ENCODE peak calls at places on chromosome 5, in eight cellular contexts. W is DND-41, F is A549, S is HCT116, B is right lobe of liver, N is IMR-90, E is colonic mucosa, D is A673. Z is an unnamed sample. For H3K4me1, the result is how much of the 10 kb centered on the place peaks cover.

GRCh38 chr5:33299621-33300208 is 141.1 kb upstream of the TARS1 start:
- DNase-seq in S (peak), N (peak), D (peak), F (peak), B (no peak), E (no peak), W (no peak), Z (peak)

GRCh38 chr5:11372191-11372590 is 532.1 kb downstream of the CTNND2 start:
- DNase-seq in S (no peak), N (no peak), D (no peak), F (no peak), W (no peak), E (no peak), B (no peak), Z (no peak)

GRCh38 chr5:76180817-76181805 is 97.9 kb downstream of the SV2C start:
- DNase-seq in F (no peak), E (peak), D (peak), S (no peak), B (no peak), W (no peak), N (no peak), Z (no peak)

GRCh38 chr5:143037071-143037470 is 266.9 kb downstream of the ARHGAP26 start:
- DNase-seq in S (peak), F (no peak), D (no peak), N (no peak), E (no peak), B (no peak), W (no peak), Z (no peak)

GRCh38 chr5:125981016-125981415 is 442.2 kb upstream of the GRAMD2B start:
- DNase-seq in F (no peak), E (no peak), S (no peak), W (no peak), D (no peak), N (no peak), B (no peak), Z (no peak)

GRCh38 chr5:160477266-160477970 is 55.8 kb downstream of the PTTG1 start:
- DNase-seq in B (no peak), W (no peak), D (no peak), E (no peak), S (no peak), F (no peak), N (no peak), Z (no peak)

GRCh38 chr5:10351199-10351881 is 2.2 kb upstream of the MARCHF6 start:
- DNase-seq in E (no peak), B (no peak), D (peak), S (no peak), N (peak), F (no peak), W (no peak), Z (no peak)

GRCh38 chr5:14195588-14195987 is 52.4 kb downstream of the TRIO start:
- DNase-seq in S (no peak), B (no peak), D (no peak), F (no peak), E (no peak), W (no peak), N (no peak), Z (no peak)

GRCh38 chr5:1429501-1429900 is 15.7 kb downstream of the SLC6A3 start:
- DNase-seq in S (no peak), N (no peak), B (peak), F (no peak), E (no peak), W (no peak), D (no peak), Z (no peak)

GRCh38 chr5:175658299-175659145 is 651 bp downstream of the HRH2 start:
- DNase-seq in E (no peak), D (no peak), F (no peak), B (peak), N (no peak), W (peak), S (no peak), Z (no peak)

GRCh38 chr5:180170111-180170809 is 38.8 kb downstream of the RASGEF1C start:
- DNase-seq in D (no peak), F (no peak), E (no peak), S (no peak), B (no peak), W (no peak), N (no peak), Z (no peak)

GRCh38 chr5:56429110-56429561 is 196.0 kb upstream of the ANKRD55 start:
- DNase-seq in B (no peak), F (no peak), W (no peak), E (peak), N (no peak), D (no peak), S (no peak), Z (no peak)

GRCh38 chr5:89729623-89730390 is 679.7 kb downstream of the CETN3 start:
- DNase-seq in S (peak), F (no peak), N (no peak), W (no peak), D (peak), B (no peak), E (no peak), Z (peak)

GRCh38 chr5:15116996-15117395 is 245.4 kb upstream of the ANKH start:
- DNase-seq in B (no peak), E (no peak), W (no peak), D (no peak), S (no peak), F (no peak), N (no peak), Z (no peak)

GRCh38 chr5:3353561-3353960 is 242.1 kb upstream of the IRX1 start:
- DNase-seq in B (no peak), F (no peak), N (no peak), D (no peak), W (no peak), S (no peak), E (no peak), Z (no peak)

GRCh38 chr5:56175465-56175864 is 57.7 kb downstream of the ANKRD55 start:
- DNase-seq in E (no peak), W (no peak), D (peak), S (peak), B (no peak), F (no peak), N (peak), Z (no peak)

GRCh38 chr5:103927739-103928138 is 365.1 kb upstream of the NUDT12 start:
- DNase-seq in N (no peak), B (no peak), D (no peak), F (no peak), S (no peak), W (no peak), E (no peak), Z (no peak)

GRCh38 chr5:51378415-51378777 is 4.9 kb upstream of the ISL1 start:
- DNase-seq in W (no peak), N (no peak), D (no peak), E (no peak), F (no peak), B (no peak), S (no peak), Z (no peak)

GRCh38 chr5:115510145-115510640 is 34.4 kb downstream of the FEM1C start:
- DNase-seq in N (no peak), B (no peak), E (no peak), D (no peak), F (no peak), W (no peak), S (no peak), Z (no peak)

GRCh38 chr5:151359391-151359790 is 12.0 kb upstream of the SLC36A2 start:
- DNase-seq in E (no peak), S (no peak), B (no peak), F (no peak), W (no peak), N (no peak), D (no peak), Z (no peak)

GRCh38 chr5:179893958-179894895 is 13.5 kb downstream of the TBC1D9B start:
- DNase-seq in F (no peak), B (no peak), D (no peak), E (no peak), N (no peak), W (no peak), S (no peak), Z (no peak)

GRCh38 chr5:39197556-39197955 is 21.8 kb downstream of the FYB1 start:
- DNase-seq in F (peak), W (no peak), B (no peak), S (peak), N (no peak), D (no peak), E (no peak), Z (no peak)

GRCh38 chr5:31859096-31859495 is 220.2 kb downstream of the PDZD2 start:
- DNase-seq in F (no peak), B (no peak), D (no peak), N (no peak), S (no peak), E (no peak), W (no peak), Z (no peak)

GRCh38 chr5:94281402-94281801 is 337.0 kb downstream of the KIAA0825 start:
- DNase-seq in S (no peak), D (no peak), N (no peak), W (no peak), E (no peak), B (no peak), F (no peak), Z (no peak)

GRCh38 chr5:173271371-173271770 is 36.4 kb upstream of the NKX2-5 start:
- DNase-seq in S (no peak), F (no peak), D (no peak), W (no peak), N (no peak), B (no peak), E (no peak), Z (no peak)

GRCh38 chr5:13987843-13988464 is 43.5 kb upstream of the DNAH5 start:
- DNase-seq in F (peak), E (peak), S (peak), W (no peak), D (peak), B (peak), N (peak), Z (peak)

GRCh38 chr5:136802382-136802781 is 437.0 kb upstream of the TRPC7 start:
- DNase-seq in F (peak), W (no peak), D (no peak), B (no peak), E (no peak), S (no peak), N (peak), Z (peak)

GRCh38 chr5:52481216-52481615 is 306.5 kb upstream of the ITGA1 start:
- DNase-seq in D (no peak), S (no peak), E (no peak), N (no peak), F (no peak), W (no peak), B (no peak), Z (no peak)

GRCh38 chr5:180522350-180522749 is 28.2 kb downstream of the CNOT6 start:
- DNase-seq in E (no peak), D (no peak), F (no peak), N (no peak), S (no peak), W (no peak), B (no peak), Z (no peak)

GRCh38 chr5:137743031-137743640 is 7.2 kb upstream of the KLHL3 start:
- DNase-seq in D (peak), S (peak), W (peak), F (peak), E (peak), B (no peak), N (peak), Z (no peak)

GRCh38 chr5:79990205-79990597 is 861 bp downstream of the MTX3 start:
- DNase-seq in E (no peak), W (no peak), D (peak), F (no peak), N (peak), B (no peak), S (no peak), Z (no peak)

GRCh38 chr5:22631683-22632082 is 221.5 kb downstream of the CDH12 start:
- DNase-seq in F (no peak), N (no peak), W (no peak), E (no peak), D (no peak), B (no peak), S (no peak), Z (no peak)

GRCh38 chr5:128662998-128663397 is 125.0 kb upstream of the FBN2 start:
- DNase-seq in N (no peak), S (no peak), B (no peak), E (no peak), D (no peak), W (no peak), F (no peak), Z (no peak)

GRCh38 chr5:117463836-117464235 is 889.2 kb upstream of the SEMA6A start:
- DNase-seq in S (no peak), W (no peak), F (no peak), B (no peak), D (no peak), N (no peak), E (no peak), Z (no peak)

GRCh38 chr5:105680858-105681257 is 1989.9 kb downstream of the EFNA5 start:
- DNase-seq in E (no peak), B (no peak), F (no peak), S (no peak), N (no peak), D (peak), W (no peak), Z (no peak)

GRCh38 chr5:133705331-133705730 is 93.0 kb upstream of the FSTL4 start:
- DNase-seq in E (no peak), D (no peak), W (no peak), S (no peak), B (no peak), F (no peak), N (no peak), Z (no peak)
- H3K4me1 ChIP-seq in E (under half), D (under half), W (under half), S (under half), B (under half), F (under half), N (under half), Z (under half)

GRCh38 chr5:73497537-73498056 is 645 bp upstream of the BTF3 start:
- DNase-seq in D (peak), B (no peak), W (no peak), S (no peak), F (no peak), E (no peak), N (no peak), Z (no peak)
- H3K27ac ChIP-seq in D (peak), B (peak), W (peak), S (peak), F (peak), E (peak), N (peak), Z (peak)

DNA sequence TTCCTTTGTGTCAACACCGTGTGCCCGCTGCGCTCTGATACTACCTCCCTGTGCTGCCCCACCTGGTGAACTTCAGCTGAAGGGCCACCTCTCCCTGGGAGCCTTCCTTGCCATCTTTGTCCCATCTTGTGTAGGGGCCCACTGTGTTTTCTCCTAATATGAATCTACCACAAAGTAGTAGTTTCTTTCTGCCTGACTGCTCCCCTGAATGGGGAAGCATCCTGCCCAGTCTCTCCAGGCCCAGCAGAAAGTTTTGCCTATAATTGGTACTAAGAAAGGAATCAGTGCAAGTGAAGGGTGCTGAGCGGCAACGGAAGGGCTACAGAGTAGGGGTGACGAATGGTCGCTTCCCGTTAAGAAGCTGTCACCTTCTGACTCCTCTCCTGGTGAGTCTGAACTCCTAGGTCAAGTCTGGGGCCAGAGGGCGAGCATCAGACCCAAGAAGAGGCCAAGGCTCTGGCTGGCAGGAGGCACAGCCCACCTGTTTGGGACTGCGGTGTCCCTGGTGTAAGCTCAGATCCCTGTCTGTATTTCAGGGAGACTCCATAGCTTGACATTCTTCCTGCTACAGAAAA is 24.1 kb downstream of the WWC1 start:
- DNase-seq in S (no peak), W (no peak), E (no peak), F (no peak), N (no peak), B (no peak), D (no peak), Z (no peak)
- H3K4me1 ChIP-seq in S (half or more), W (under half), E (under half), F (half or more), N (under half), B (under half), D (under half), Z (under half)

DNA sequence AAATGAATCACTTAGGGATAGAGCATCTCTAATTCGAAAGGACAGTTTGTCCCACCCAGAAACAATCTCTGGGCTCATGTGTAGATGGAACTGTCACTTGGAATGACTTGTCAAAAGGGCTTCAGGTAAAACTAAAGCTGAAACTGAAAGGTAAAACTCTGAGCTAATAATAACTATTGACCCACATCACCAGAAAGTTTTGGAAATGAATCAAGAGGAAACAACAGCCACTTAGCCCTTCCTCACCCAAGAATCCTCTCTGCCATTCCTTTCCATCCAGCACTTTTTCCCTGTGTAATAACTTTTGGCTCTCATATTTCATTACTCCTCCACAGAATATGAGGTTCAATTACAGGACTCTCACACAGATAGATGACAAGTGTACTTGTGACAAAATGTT is 14.0 kb upstream of the GLRX start:
- DNase-seq in B (no peak), S (no peak), N (no peak), D (no peak), W (no peak), F (no peak), E (no peak), Z (no peak)
- H3K27ac ChIP-seq in B (peak), S (no peak), N (no peak), D (no peak), W (peak), F (peak), E (no peak), Z (no peak)

GRCh38 chr5:92906798-92907380 is 674.1 kb downstream of the NR2F1-AS1 start:
- DNase-seq in N (no peak), F (no peak), W (no peak), D (no peak), B (no peak), S (no peak), E (no peak), Z (no peak)
- H3K4me1 ChIP-seq in N (under half), F (under half), W (under half), D (under half), B (under half), S (under half), E (under half), Z (under half)

GRCh38 chr5:139949710-139950109 is 93.4 kb downstream of the NRG2 start:
- DNase-seq in B (no peak), F (no peak), E (no peak), N (no peak), W (no peak), S (no peak), D (no peak), Z (no peak)
- H3K27ac ChIP-seq in B (no peak), F (no peak), E (no peak), N (no peak), W (no peak), S (no peak), D (no peak), Z (no peak)

Z was measured in Panc1.